ENCODE peak calls at places on chromosomes 16 and 17, in nine cellular contexts. H is lower leg skin, C is ovary, E is upper lobe of left lung, X is adrenal gland, W is right lobe of liver, R is breast epithelium, O is GM12892, P is uterus. B is an unnamed sample.

GRCh38 chr17:77058016-77058415 is 82.8 kb upstream of the SEC14L1 start:
- DNase-seq in H (no peak), C (no peak), E (no peak), X (no peak), W (no peak), R (no peak), O (no peak), P (no peak), B (no peak)

GRCh38 chr16:81738831-81739496 is 40.1 kb upstream of the PLCG2 start:
- DNase-seq in H (no peak), C (no peak), E (peak; percentile 79), X (peak; percentile 45), W (peak; percentile 84), R (no peak), O (no peak), P (no peak), B (no peak)

GRCh38 chr16:82703156-82703555 is 76.4 kb downstream of the CDH13 start:
- DNase-seq in H (no peak), C (no peak), E (no peak), X (no peak), W (no peak), R (no peak), O (no peak), P (no peak), B (no peak)

GRCh38 chr16:78094166-78094565 is 5.3 kb upstream of the WWOX start:
- DNase-seq in H (no peak), C (no peak), E (no peak), X (no peak), W (no peak), R (no peak), O (no peak), P (no peak), B (no peak)

GRCh38 chr17:82224666-82225065 is 4.2 kb upstream of the SLC16A3 start:
- DNase-seq in H (no peak), C (no peak), E (no peak), X (no peak), W (no peak), R (no peak), O (no peak), P (no peak), B (no peak)

GRCh38 chr16:58010886-58011285 is 9.7 kb downstream of the USB1 start:
- DNase-seq in H (no peak), C (no peak), E (no peak), X (no peak), W (no peak), R (no peak), O (no peak), P (no peak), B (no peak)

GRCh38 chr16:77307764-77308561 is 108.8 kb downstream of the SYCE1L start:
- DNase-seq in H (no peak), C (no peak), E (no peak), X (no peak), W (no peak), R (no peak), O (no peak), P (no peak), B (no peak)

GRCh38 chr16:87860553-87861299 is 8.6 kb downstream of the SLC7A5 start:
- DNase-seq in H (no peak), C (no peak), E (peak; percentile 62), X (peak; percentile 75), W (no peak), R (no peak), O (no peak), P (no peak), B (no peak)

GRCh38 chr17:18981385-18981641 is 23.3 kb downstream of the FAM83G start:
- DNase-seq in H (no peak), C (no peak), E (no peak), X (no peak), W (no peak), R (no peak), O (no peak), P (no peak), B (no peak)

DNA sequence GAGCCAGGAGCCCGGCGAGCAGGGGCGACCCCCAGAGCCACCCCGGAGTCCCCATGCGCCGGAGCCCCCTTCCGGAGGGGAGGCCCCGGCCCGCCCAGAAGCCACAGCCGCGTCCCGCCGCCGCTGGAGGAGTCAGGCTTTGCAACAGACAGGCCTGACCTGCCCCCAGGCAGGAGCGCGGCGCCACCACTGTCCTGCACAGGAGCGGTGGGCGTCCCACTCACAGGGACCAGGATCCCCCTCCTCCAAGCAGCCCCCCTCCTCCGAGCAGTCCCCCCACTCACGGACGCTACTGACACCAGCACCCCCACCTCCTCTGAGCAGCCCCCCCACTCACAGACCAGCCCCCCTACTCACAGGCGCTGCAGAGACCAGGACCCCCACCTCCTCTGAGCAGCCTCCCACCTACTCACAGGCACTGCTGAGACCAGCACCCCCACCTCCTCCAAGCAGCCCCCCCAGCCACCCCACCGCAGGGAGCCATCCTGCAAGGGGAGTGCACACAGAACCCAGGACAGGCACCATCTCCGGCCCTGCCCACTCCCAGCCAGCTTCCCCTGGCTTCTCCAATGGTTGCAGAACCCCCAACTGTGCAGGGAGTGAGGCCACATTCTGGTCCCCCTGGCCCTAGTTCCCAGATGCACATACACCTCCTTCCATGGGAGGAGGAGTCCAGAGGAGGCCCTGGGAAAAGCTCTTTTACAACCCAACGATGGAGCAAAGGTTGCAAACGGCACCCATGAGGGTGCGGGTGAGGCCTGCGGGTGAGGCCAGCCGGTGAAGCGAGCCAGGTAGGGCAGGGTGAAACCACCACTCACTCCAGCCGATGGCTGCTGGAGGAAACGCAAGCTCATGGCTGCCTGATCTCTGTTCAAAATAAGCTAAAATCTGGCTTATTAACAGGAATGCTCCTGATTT is 69.9 kb downstream of the ABR start:
- DNase-seq in H (no peak), C (no peak), E (no peak), X (peak; percentile 40), W (no peak), R (no peak), O (peak; percentile 57), P (no peak), B (no peak)
- TF ChIP-seq POLR2A in H (no peak), C (no peak), E (no peak), X (no peak), W (no peak), R (no peak), O (no peak), P (no peak), B (no peak)

DNA sequence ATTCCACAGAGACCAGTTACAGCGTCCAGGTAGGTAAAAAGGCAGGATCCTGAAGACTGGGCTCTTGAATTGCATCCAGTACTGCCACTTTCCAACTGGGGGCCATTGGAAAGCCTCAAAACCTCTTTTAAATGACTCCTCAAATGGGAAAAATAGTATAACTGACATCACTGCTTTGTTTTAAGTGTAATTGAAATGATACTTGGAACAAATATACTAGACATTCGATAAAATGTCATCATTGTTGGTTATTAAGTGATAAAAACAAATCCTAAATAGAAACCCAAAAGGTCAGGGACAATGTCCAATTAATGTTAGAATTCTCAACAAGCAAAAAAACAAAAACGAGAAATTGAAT is 1.2 kb upstream of the COTL1 start:
- DNase-seq in H (no peak), C (no peak), E (no peak), X (no peak), W (no peak), R (no peak), O (no peak), P (no peak), B (no peak)
- TF ChIP-seq POLR2A in H (no peak), C (no peak), E (no peak), X (no peak), W (no peak), R (no peak), O (no peak), P (no peak), B (no peak)

DNA sequence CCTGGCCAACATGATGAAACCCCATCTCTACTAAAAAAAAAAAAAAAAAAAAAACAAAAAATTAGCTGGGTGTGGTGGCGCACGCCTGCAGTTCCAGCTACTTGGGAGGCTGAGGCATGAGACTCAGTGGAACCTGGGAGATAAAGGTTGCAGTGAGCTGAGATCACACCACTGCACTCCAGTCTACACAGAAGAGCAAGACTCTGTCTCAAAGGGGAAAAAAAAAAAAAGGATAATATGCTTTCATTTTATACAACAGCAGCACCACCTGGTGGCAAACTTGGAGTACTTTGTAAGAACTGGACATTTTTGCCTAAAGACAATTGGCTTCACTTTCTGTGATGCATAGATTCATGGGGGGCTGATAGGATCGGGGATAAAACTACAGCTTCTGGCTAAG is 8.5 kb downstream of the CHTF8 start:
- DNase-seq in H (no peak), C (peak; percentile 53), E (no peak), X (peak; percentile 72), W (no peak), R (no peak), O (no peak), P (peak; percentile 56), B (no peak)
- TF ChIP-seq POLR2A in H (no peak), C (no peak), E (no peak), X (no peak), W (no peak), R (no peak), O (no peak), P (no peak), B (no peak)

GRCh38 chr17:39199673-39199985 is 454 bp upstream of the RPL19 start:
- DNase-seq in H (no peak), C (peak; percentile 32), E (no peak), X (no peak), W (no peak), R (no peak), O (no peak), P (no peak), B (no peak)

GRCh38 chr17:39198186-39198566 is 707 bp upstream of the CACNB1 start:
- DNase-seq in H (no peak), C (no peak), E (no peak), X (no peak), W (no peak), R (no peak), O (no peak), P (no peak), B (no peak)

GRCh38 chr17:39200957-39201510 is 951 bp downstream of the RPL19 start:
- DNase-seq in H (no peak), C (no peak), E (no peak), X (no peak), W (no peak), R (no peak), O (no peak), P (no peak), B (no peak)

GRCh38 chr17:39197380-39198185 is at the start of gene CACNB1:
- DNase-seq in H (peak; percentile 62), C (peak; percentile 80), E (peak; percentile 92), X (peak; percentile 73), W (peak; percentile 68), R (no peak), O (peak; percentile 80), P (peak; percentile 83), B (peak; percentile 56)

DNA sequence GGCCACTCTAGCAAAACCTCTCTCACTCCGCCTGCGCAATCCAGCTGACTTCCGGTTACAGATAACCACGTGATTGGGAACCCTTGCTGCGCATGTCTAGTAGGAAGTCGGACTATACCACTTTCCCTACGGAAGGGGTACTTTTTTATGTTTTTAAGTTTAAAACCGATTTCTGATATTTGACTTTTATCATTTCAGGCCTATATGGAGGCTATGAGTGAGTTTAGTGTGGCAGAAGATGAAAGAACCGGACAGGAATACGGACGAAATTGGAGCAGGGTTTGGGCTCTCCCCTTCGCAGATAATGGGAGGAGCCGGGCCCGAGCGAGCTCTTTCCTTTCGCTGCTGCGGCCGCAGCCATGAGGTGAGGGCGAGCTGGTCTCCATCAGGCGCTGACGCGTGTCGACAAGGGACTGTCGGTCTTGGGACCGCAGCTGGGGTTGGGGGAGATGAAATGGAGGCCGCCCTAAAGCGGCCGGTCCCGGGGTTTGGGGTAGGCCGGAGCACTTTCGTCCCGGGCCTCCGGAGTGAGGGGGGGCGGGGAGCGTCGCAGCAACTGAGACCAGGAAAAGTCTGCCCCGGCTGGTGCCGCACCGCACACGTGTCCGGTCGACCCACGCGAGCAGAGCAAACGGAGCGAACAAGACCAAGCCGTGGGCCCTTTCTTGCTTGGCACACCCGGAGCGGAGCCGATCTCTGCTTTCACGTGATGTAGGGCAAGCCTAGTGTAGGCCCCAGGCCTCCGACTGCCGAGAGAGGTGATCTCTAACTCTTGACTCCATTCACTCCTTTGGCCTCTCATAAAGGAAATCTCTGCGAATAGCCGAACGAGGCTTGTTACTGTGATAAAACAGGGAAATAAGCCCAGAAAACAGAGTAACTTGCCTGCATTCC is at the start of gene RPL19:
- DNase-seq in H (peak; percentile 94), C (peak; percentile 89), E (peak; percentile 90), X (peak; percentile 95), W (peak; percentile 89), R (peak; percentile 93), O (peak; percentile 89), P (peak; percentile 94), B (peak; percentile 91)
- TF ChIP-seq POLR2A in H (no peak), C (peak; percentile 24), E (peak; percentile 86), X (peak; percentile 56), W (peak; percentile 65), R (peak; percentile 55), O (peak; percentile 99), P (peak; percentile 25), B (no peak)

B was measured in prostate gland.